ENCODE peak calls at places on chromosomes 4 and X, in nine cellular contexts. X is aorta; J is WTC11; G is AG09309; Q is NCI-H1105 treated with DMSO at 0.1 percent for 48 hours; R is stimulated activated CD4-positive, alpha-beta T cell treated with anti-CD3 and anti-CD28 coated beads, Interleukin-15, amount 100 ng/mL, for 1 hour; O is activated CD4-positive, alpha-beta T cell treated with anti-CD3 and anti-CD28 coated beads, Interleukin-2, amount 50 U/mL, for 24 hours; F is M059J; N is ovary. K is an unnamed sample.

GRCh38 chr4:80767944-80768343 is 262.6 kb upstream of the BMP3 start:
- DNase-seq in N (no peak), J (no peak), R (no peak), G (peak), F (peak), Q (no peak), X (no peak), O (no peak), K (no peak)

GRCh38 chr4:111334356-111334755 is 711.5 kb upstream of the PITX2 start:
- DNase-seq in O (no peak), R (no peak), X (no peak), F (no peak), Q (no peak), G (no peak), J (no peak), N (no peak), K (no peak)

GRCh38 chrX:154349979-154350378 is 24.5 kb downstream of the FLNA start:
- DNase-seq in X (no peak), N (no peak), R (no peak), G (no peak), F (no peak), O (no peak), Q (no peak), J (no peak), K (no peak)

GRCh38 chr4:142813388-142813787 is 32.7 kb downstream of the INPP4B start:
- DNase-seq in Q (no peak), O (no peak), F (no peak), R (no peak), J (no peak), X (no peak), N (no peak), G (no peak), K (no peak)

GRCh38 chr4:86544313-86544966 is 49.7 kb upstream of the PTPN13 start:
- DNase-seq in J (no peak), R (no peak), G (no peak), N (no peak), Q (no peak), F (peak), X (no peak), O (no peak), K (no peak)

GRCh38 chr4:184250795-184251679 is 33.4 kb upstream of the ENPP6 start:
- DNase-seq in O (no peak), R (no peak), G (peak), N (no peak), F (peak), X (no peak), Q (peak), J (no peak), K (no peak)

GRCh38 chr4:80036949-80037348 is 36.1 kb downstream of the ANTXR2 start:
- DNase-seq in N (no peak), J (no peak), X (no peak), G (peak), Q (no peak), O (no peak), F (no peak), R (no peak), K (no peak)

GRCh38 chr4:26242451-26242850 is 78.4 kb upstream of the RBPJ start:
- DNase-seq in F (peak), O (no peak), Q (no peak), X (no peak), N (no peak), J (no peak), G (no peak), R (no peak), K (no peak)

GRCh38 chrX:152991123-152991522 is 2.8 kb downstream of the PNMA5 start:
- DNase-seq in F (no peak), N (no peak), G (no peak), X (no peak), Q (no peak), R (no peak), O (no peak), J (no peak), K (no peak)

GRCh38 chr4:3871181-3871852 is 105.1 kb downstream of the ADRA2C start:
- DNase-seq in O (no peak), N (no peak), Q (peak), R (no peak), F (no peak), G (no peak), X (peak), J (peak), K (no peak)

GRCh38 chr4:153205028-153205648 is 895 bp downstream of the TRIM2 start:
- DNase-seq in Q (no peak), G (no peak), F (peak), X (no peak), J (no peak), N (no peak), O (no peak), R (no peak), K (no peak)

GRCh38 chr4:75834095-75834771 is 68.0 kb downstream of the PPEF2 start:
- DNase-seq in Q (no peak), N (no peak), F (no peak), J (no peak), R (no peak), X (no peak), O (no peak), G (no peak), K (no peak)